ENCODE peak calls at places on chromosome 22, in four cellular contexts. D, Y, J and M are unnamed samples.

GRCh38 chr22:35567794-35568193 is 27.2 kb downstream of the RASD2 start:
- DNase-seq in J (no peak), Y (no peak), D (no peak), M (no peak)

GRCh38 chr22:20652130-20652529 is 121.8 kb upstream of the SERPIND1 start:
- DNase-seq in D (no peak), J (no peak), Y (no peak), M (no peak)

GRCh38 chr22:42074153-42074750 is at the start of gene PHETA2:
- DNase-seq in Y (no peak), D (peak), J (no peak), M (peak)

GRCh38 chr22:26884921-26885320 is 227.5 kb downstream of the MIAT start:
- DNase-seq in Y (no peak), J (no peak), D (no peak), M (no peak)

GRCh38 chr22:29300807-29301601 is 5.4 kb upstream of the GAS2L1 start:
- DNase-seq in D (no peak), J (no peak), Y (no peak), M (no peak)

GRCh38 chr22:23803001-23803819 is 16.4 kb downstream of the SMARCB1 start:
- DNase-seq in D (no peak), Y (no peak), J (no peak), M (no peak)

GRCh38 chr22:48098243-48098935 is 1335.9 kb downstream of the TBC1D22A start:
- DNase-seq in D (no peak), Y (no peak), J (no peak), M (peak)

GRCh38 chr22:23715811-23716355 is 25.1 kb downstream of the RGL4 start:
- DNase-seq in D (no peak), J (no peak), Y (no peak), M (no peak)

GRCh38 chr22:27405672-27406388 is 395.7 kb downstream of the MN1 start:
- DNase-seq in Y (peak), D (peak), J (peak), M (no peak)

GRCh38 chr22:19503869-19504268 is 20.3 kb downstream of the CLDN5 start:
- DNase-seq in Y (no peak), D (peak), J (no peak), M (no peak)

GRCh38 chr22:25202290-25202921 is 2.7 kb downstream of the CRYBB3 start:
- DNase-seq in Y (peak), D (peak), J (peak), M (peak)

GRCh38 chr22:38260760-38261477 is 11.9 kb downstream of the TMEM184B start:
- DNase-seq in Y (no peak), J (no peak), D (no peak), M (no peak)

GRCh38 chr22:41009222-41009948 is 58.2 kb downstream of the RBX1 start:
- DNase-seq in Y (no peak), D (no peak), J (no peak), M (no peak)

GRCh38 chr22:42452916-42453315 is 20.7 kb upstream of the NFAM1 start:
- DNase-seq in D (no peak), J (no peak), Y (no peak), M (no peak)

GRCh38 chr22:11066458-11067285 is 4461.3 kb upstream of the OR11H1 start:
- DNase-seq in J (no peak), Y (no peak), D (no peak), M (no peak)

GRCh38 chr22:30881361-30882180 is 87.0 kb downstream of the MORC2 start:
- DNase-seq in J (peak), D (no peak), Y (no peak), M (no peak)

GRCh38 chr22:19576460-19577421 is 52.5 kb upstream of the CLDN5 start:
- DNase-seq in D (peak), J (no peak), Y (no peak), M (no peak)

GRCh38 chr22:45320326-45320976 is 10.7 kb downstream of the FAM118A start:
- DNase-seq in J (no peak), D (no peak), Y (no peak), M (no peak)

GRCh38 chr22:33886696-33887095 is 33.6 kb downstream of the LARGE1 start:
- DNase-seq in D (no peak), J (no peak), Y (no peak), M (no peak)

GRCh38 chr22:17106785-17107546 is 14.2 kb downstream of the TMEM121B start:
- DNase-seq in Y (no peak), D (no peak), J (no peak), M (no peak)

GRCh38 chr22:19375435-19375834 is 56.1 kb downstream of the HIRA start:
- DNase-seq in J (no peak), Y (no peak), D (no peak), M (no peak)

GRCh38 chr22:28951969-28952521 is 68.7 kb downstream of the ZNRF3 start:
- DNase-seq in D (no peak), J (no peak), Y (no peak), M (no peak)

GRCh38 chr22:31238057-31238456 is 26.0 kb downstream of the LIMK2 start:
- DNase-seq in J (no peak), D (no peak), Y (no peak), M (no peak)

GRCh38 chr22:50730941-50731661 is 6.9 kb upstream of the ACR start:
- DNase-seq in D (no peak), Y (peak), J (no peak), M (no peak)

GRCh38 chr22:41446057-41446501 is 522 bp downstream of the TOB2 start:
- DNase-seq in J (no peak), Y (no peak), D (peak), M (peak)

GRCh38 chr22:46147061-46147460 is 3.3 kb upstream of the PPARA start:
- DNase-seq in D (no peak), J (no peak), Y (no peak), M (no peak)

GRCh38 chr22:38707346-38707745 is 1.6 kb downstream of the GTPBP1 start:
- DNase-seq in D (no peak), J (no peak), Y (no peak), M (no peak)